ENCODE peak calls at places on chromosomes 11 and 22, in eight cellular contexts. One of them, this sample, is unnamed.

GRCh38 chr11:96145163-96145585 is 197.8 kb downstream of the MAML2 start:
- DNase-seq in NB4: no peak
- DNase-seq in NCI-H510A: no peak
- DNase-seq in adipocyte: peak; percentile 46
- DNase-seq in head of caudate nucleus: no peak
- DNase-seq in caudate nucleus: no peak
- DNase-seq in C1 segment of cervical spinal cord: no peak
- DNase-seq in H9: no peak
- DNase-seq in this sample: no peak

GRCh38 chr22:47279337-47279736 is 516.9 kb downstream of the TBC1D22A start:
- DNase-seq in NB4: no peak
- DNase-seq in NCI-H510A: no peak
- DNase-seq in adipocyte: no peak
- DNase-seq in head of caudate nucleus: no peak
- DNase-seq in caudate nucleus: no peak
- DNase-seq in C1 segment of cervical spinal cord: no peak
- DNase-seq in H9: no peak
- DNase-seq in this sample: no peak

GRCh38 chr22:50730013-50730891 is 7.8 kb upstream of the ACR start:
- DNase-seq in NB4: no peak
- DNase-seq in NCI-H510A: no peak
- DNase-seq in adipocyte: no peak
- DNase-seq in head of caudate nucleus: no peak
- DNase-seq in caudate nucleus: no peak
- DNase-seq in C1 segment of cervical spinal cord: no peak
- DNase-seq in H9: no peak
- DNase-seq in this sample: no peak

GRCh38 chr11:94593030-94593429 is 25.9 kb downstream of the PIWIL4 start:
- DNase-seq in NB4: no peak
- DNase-seq in NCI-H510A: no peak
- DNase-seq in adipocyte: no peak
- DNase-seq in head of caudate nucleus: no peak
- DNase-seq in caudate nucleus: no peak
- DNase-seq in C1 segment of cervical spinal cord: no peak
- DNase-seq in H9: no peak
- DNase-seq in this sample: no peak

GRCh38 chr11:1771273-1771672 is 7.5 kb upstream of the CTSD start:
- DNase-seq in NB4: peak; percentile 71
- DNase-seq in NCI-H510A: no peak
- DNase-seq in adipocyte: no peak
- DNase-seq in head of caudate nucleus: peak; percentile 13
- DNase-seq in caudate nucleus: no peak
- DNase-seq in C1 segment of cervical spinal cord: no peak
- DNase-seq in H9: no peak
- DNase-seq in this sample: no peak

GRCh38 chr11:102591160-102591718 is 33.9 kb downstream of the MMP20 start:
- DNase-seq in NB4: no peak
- DNase-seq in NCI-H510A: no peak
- DNase-seq in adipocyte: no peak
- DNase-seq in head of caudate nucleus: no peak
- DNase-seq in caudate nucleus: no peak
- DNase-seq in C1 segment of cervical spinal cord: no peak
- DNase-seq in H9: no peak
- DNase-seq in this sample: no peak

GRCh38 chr22:33515733-33516297 is 404.5 kb downstream of the LARGE1 start:
- DNase-seq in NB4: no peak
- DNase-seq in NCI-H510A: peak; percentile 61
- DNase-seq in adipocyte: no peak
- DNase-seq in head of caudate nucleus: no peak
- DNase-seq in caudate nucleus: no peak
- DNase-seq in C1 segment of cervical spinal cord: no peak
- DNase-seq in H9: no peak
- DNase-seq in this sample: no peak

GRCh38 chr22:41382610-41383009 is 868 bp downstream of the TEF start:
- DNase-seq in NB4: no peak
- DNase-seq in NCI-H510A: no peak
- DNase-seq in adipocyte: peak; percentile 14
- DNase-seq in head of caudate nucleus: no peak
- DNase-seq in caudate nucleus: no peak
- DNase-seq in C1 segment of cervical spinal cord: peak; percentile 69
- DNase-seq in H9: no peak
- DNase-seq in this sample: no peak

GRCh38 chr22:40588726-40589125 is 47.8 kb downstream of the MRTFA start:
- DNase-seq in NB4: peak; percentile 48
- DNase-seq in NCI-H510A: no peak
- DNase-seq in adipocyte: peak; percentile 92
- DNase-seq in head of caudate nucleus: no peak
- DNase-seq in caudate nucleus: no peak
- DNase-seq in C1 segment of cervical spinal cord: no peak
- DNase-seq in H9: no peak
- DNase-seq in this sample: no peak

GRCh38 chr11:69840371-69841169 is 21.4 kb upstream of the FGF3 start:
- DNase-seq in NB4: no peak
- DNase-seq in NCI-H510A: no peak
- DNase-seq in adipocyte: no peak
- DNase-seq in head of caudate nucleus: no peak
- DNase-seq in caudate nucleus: no peak
- DNase-seq in C1 segment of cervical spinal cord: no peak
- DNase-seq in H9: peak; percentile 28
- DNase-seq in this sample: no peak

GRCh38 chr11:3109921-3110706 is 52.9 kb upstream of the CARS1 start:
- DNase-seq in NB4: peak; percentile 66
- DNase-seq in NCI-H510A: no peak
- DNase-seq in adipocyte: peak; percentile 46
- DNase-seq in head of caudate nucleus: peak; percentile 26
- DNase-seq in caudate nucleus: no peak
- DNase-seq in C1 segment of cervical spinal cord: no peak
- DNase-seq in H9: peak; percentile 83
- DNase-seq in this sample: peak; percentile 28

GRCh38 chr22:41722496-41722895 is 23.2 kb downstream of the MEI1 start:
- DNase-seq in NB4: no peak
- DNase-seq in NCI-H510A: no peak
- DNase-seq in adipocyte: no peak
- DNase-seq in head of caudate nucleus: no peak
- DNase-seq in caudate nucleus: no peak
- DNase-seq in C1 segment of cervical spinal cord: no peak
- DNase-seq in H9: no peak
- DNase-seq in this sample: no peak

GRCh38 chr11:128356992-128357391 is 230.4 kb downstream of the ETS1 start:
- DNase-seq in NB4: no peak
- DNase-seq in NCI-H510A: no peak
- DNase-seq in adipocyte: no peak
- DNase-seq in head of caudate nucleus: no peak
- DNase-seq in caudate nucleus: no peak
- DNase-seq in C1 segment of cervical spinal cord: no peak
- DNase-seq in H9: no peak
- DNase-seq in this sample: no peak

GRCh38 chr11:84522331-84522730 is 1104.8 kb downstream of the DLG2 start:
- DNase-seq in NB4: no peak
- DNase-seq in NCI-H510A: no peak
- DNase-seq in adipocyte: peak; percentile 5
- DNase-seq in head of caudate nucleus: no peak
- DNase-seq in caudate nucleus: no peak
- DNase-seq in C1 segment of cervical spinal cord: no peak
- DNase-seq in H9: no peak
- DNase-seq in this sample: no peak

GRCh38 chr11:123566852-123567251 is 87.6 kb downstream of the SCN3B start:
- DNase-seq in NB4: no peak
- DNase-seq in NCI-H510A: no peak
- DNase-seq in adipocyte: no peak
- DNase-seq in head of caudate nucleus: no peak
- DNase-seq in caudate nucleus: no peak
- DNase-seq in C1 segment of cervical spinal cord: no peak
- DNase-seq in H9: no peak
- DNase-seq in this sample: no peak

GRCh38 chr22:24145446-24146189 is 35.7 kb upstream of the SUSD2 start:
- DNase-seq in NB4: no peak
- DNase-seq in NCI-H510A: no peak
- DNase-seq in adipocyte: no peak
- DNase-seq in head of caudate nucleus: no peak
- DNase-seq in caudate nucleus: no peak
- DNase-seq in C1 segment of cervical spinal cord: no peak
- DNase-seq in H9: no peak
- DNase-seq in this sample: no peak

GRCh38 chr22:39995346-39996252 is 845 bp downstream of the FAM83F start:
- DNase-seq in NB4: no peak
- DNase-seq in NCI-H510A: no peak
- DNase-seq in adipocyte: no peak
- DNase-seq in head of caudate nucleus: no peak
- DNase-seq in caudate nucleus: no peak
- DNase-seq in C1 segment of cervical spinal cord: no peak
- DNase-seq in H9: peak; percentile 43
- DNase-seq in this sample: no peak

GRCh38 chr11:126146454-126147192 is 64.8 kb downstream of the RPUSD4 start:
- DNase-seq in NB4: no peak
- DNase-seq in NCI-H510A: peak; percentile 96
- DNase-seq in adipocyte: no peak
- DNase-seq in head of caudate nucleus: peak; percentile 27
- DNase-seq in caudate nucleus: peak; percentile 37
- DNase-seq in C1 segment of cervical spinal cord: peak; percentile 30
- DNase-seq in H9: peak; percentile 86
- DNase-seq in this sample: no peak

GRCh38 chr11:83162377-83162776 is 5.4 kb downstream of the PCF11 start:
- DNase-seq in NB4: no peak
- DNase-seq in NCI-H510A: no peak
- DNase-seq in adipocyte: peak; percentile 42
- DNase-seq in head of caudate nucleus: no peak
- DNase-seq in caudate nucleus: no peak
- DNase-seq in C1 segment of cervical spinal cord: no peak
- DNase-seq in H9: no peak
- DNase-seq in this sample: no peak

GRCh38 chr11:108873305-108873704 is 208.4 kb downstream of the DDX10 start:
- DNase-seq in NB4: no peak
- DNase-seq in NCI-H510A: no peak
- DNase-seq in adipocyte: peak; percentile 39
- DNase-seq in head of caudate nucleus: no peak
- DNase-seq in caudate nucleus: no peak
- DNase-seq in C1 segment of cervical spinal cord: no peak
- DNase-seq in H9: no peak
- DNase-seq in this sample: no peak

GRCh38 chr11:65559535-65559934 is 1.4 kb upstream of the LTBP3 start:
- DNase-seq in NB4: no peak
- DNase-seq in NCI-H510A: no peak
- DNase-seq in adipocyte: no peak
- DNase-seq in head of caudate nucleus: no peak
- DNase-seq in caudate nucleus: no peak
- DNase-seq in C1 segment of cervical spinal cord: no peak
- DNase-seq in H9: no peak
- DNase-seq in this sample: no peak

GRCh38 chr11:70524096-70524922 is 126.0 kb downstream of the CTTN start:
- DNase-seq in NB4: no peak
- DNase-seq in NCI-H510A: no peak
- DNase-seq in adipocyte: no peak
- DNase-seq in head of caudate nucleus: no peak
- DNase-seq in caudate nucleus: no peak
- DNase-seq in C1 segment of cervical spinal cord: no peak
- DNase-seq in H9: no peak
- DNase-seq in this sample: no peak

GRCh38 chr11:16881766-16882165 is 132.4 kb downstream of the PLEKHA7 start:
- DNase-seq in NB4: no peak
- DNase-seq in NCI-H510A: no peak
- DNase-seq in adipocyte: no peak
- DNase-seq in head of caudate nucleus: no peak
- DNase-seq in caudate nucleus: no peak
- DNase-seq in C1 segment of cervical spinal cord: no peak
- DNase-seq in H9: no peak
- DNase-seq in this sample: no peak

GRCh38 chr11:8233691-8234424 is 29.8 kb downstream of the LMO1 start:
- DNase-seq in NB4: no peak
- DNase-seq in NCI-H510A: no peak
- DNase-seq in adipocyte: peak; percentile 16
- DNase-seq in head of caudate nucleus: no peak
- DNase-seq in caudate nucleus: no peak
- DNase-seq in C1 segment of cervical spinal cord: peak; percentile 33
- DNase-seq in H9: no peak
- DNase-seq in this sample: no peak

GRCh38 chr22:23182289-23183106 is 2.2 kb downstream of the BCR start:
- DNase-seq in NB4: peak; percentile 33
- DNase-seq in NCI-H510A: peak; percentile 80
- DNase-seq in adipocyte: peak; percentile 33
- DNase-seq in head of caudate nucleus: no peak
- DNase-seq in caudate nucleus: no peak
- DNase-seq in C1 segment of cervical spinal cord: no peak
- DNase-seq in H9: no peak
- DNase-seq in this sample: peak; percentile 50

GRCh38 chr11:13316528-13316961 is 39.0 kb downstream of the BMAL1 start:
- DNase-seq in NB4: no peak
- DNase-seq in NCI-H510A: no peak
- DNase-seq in adipocyte: peak; percentile 63
- DNase-seq in head of caudate nucleus: no peak
- DNase-seq in caudate nucleus: no peak
- DNase-seq in C1 segment of cervical spinal cord: peak; percentile 58
- DNase-seq in H9: no peak
- DNase-seq in this sample: no peak

GRCh38 chr22:38477515-38477914 is 9.6 kb downstream of the KDELR3 start:
- DNase-seq in NB4: no peak
- DNase-seq in NCI-H510A: no peak
- DNase-seq in adipocyte: no peak
- DNase-seq in head of caudate nucleus: no peak
- DNase-seq in caudate nucleus: no peak
- DNase-seq in C1 segment of cervical spinal cord: no peak
- DNase-seq in H9: no peak
- DNase-seq in this sample: no peak

GRCh38 chr22:24954114-24954463 is 1.6 kb downstream of the KIAA1671 start:
- DNase-seq in NB4: no peak
- DNase-seq in NCI-H510A: no peak
- DNase-seq in adipocyte: no peak
- DNase-seq in head of caudate nucleus: no peak
- DNase-seq in caudate nucleus: no peak
- DNase-seq in C1 segment of cervical spinal cord: no peak
- DNase-seq in H9: no peak
- DNase-seq in this sample: no peak

GRCh38 chr11:75214411-75214821 is 26.2 kb upstream of the TPBGL start:
- DNase-seq in NB4: peak; percentile 86
- DNase-seq in NCI-H510A: no peak
- DNase-seq in adipocyte: peak; percentile 76
- DNase-seq in head of caudate nucleus: peak; percentile 39
- DNase-seq in caudate nucleus: no peak
- DNase-seq in C1 segment of cervical spinal cord: no peak
- DNase-seq in H9: peak; percentile 93
- DNase-seq in this sample: peak; percentile 62

GRCh38 chr22:39214383-39215069 is 30.3 kb downstream of the PDGFB start:
- DNase-seq in NB4: no peak
- DNase-seq in NCI-H510A: no peak
- DNase-seq in adipocyte: peak; percentile 9
- DNase-seq in head of caudate nucleus: no peak
- DNase-seq in caudate nucleus: no peak
- DNase-seq in C1 segment of cervical spinal cord: no peak
- DNase-seq in H9: peak; percentile 82
- DNase-seq in this sample: no peak

GRCh38 chr11:3224730-3225098 is 6.1 kb upstream of the MRGPRG start:
- DNase-seq in NB4: no peak
- DNase-seq in NCI-H510A: no peak
- DNase-seq in adipocyte: no peak
- DNase-seq in head of caudate nucleus: no peak
- DNase-seq in caudate nucleus: no peak
- DNase-seq in C1 segment of cervical spinal cord: peak; percentile 30
- DNase-seq in H9: no peak
- DNase-seq in this sample: no peak

GRCh38 chr11:107844041-107844440 is 14.5 kb downstream of the SLC35F2 start:
- DNase-seq in NB4: peak; percentile 48
- DNase-seq in NCI-H510A: no peak
- DNase-seq in adipocyte: peak; percentile 16
- DNase-seq in head of caudate nucleus: no peak
- DNase-seq in caudate nucleus: no peak
- DNase-seq in C1 segment of cervical spinal cord: no peak
- DNase-seq in H9: no peak
- DNase-seq in this sample: no peak

This sample was measured in activated T-cell treated with anti-CD3 and anti-CD28 coated beads for 24 hours.